ENCODE peak calls at places on chromosomes 3 and 15, in ten cellular contexts. I, R, A, J, D, Q, S, T, Z and K are unnamed samples.

GRCh38 chr3:14789640-14790285 is 29.0 kb upstream of the FGD5 start:
- DNase-seq in Q (no peak), J (no peak), R (no peak), I (no peak), Z (no peak), S (no peak), T (no peak), D (no peak), A (no peak), K (no peak)

GRCh38 chr3:124243253-124243859 is 251.4 kb upstream of the ROPN1 start:
- DNase-seq in S (no peak), T (no peak), J (no peak), A (no peak), I (no peak), D (no peak), Z (no peak), R (no peak), Q (no peak), K (no peak)

GRCh38 chr15:84023636-84024035 is 211.9 kb upstream of the GOLGA6L4 start:
- DNase-seq in I (no peak), A (no peak), Z (peak), D (no peak), S (peak), Q (peak), R (no peak), T (peak), J (peak), K (no peak)

GRCh38 chr3:149466192-149466591 is 8.3 kb upstream of the TM4SF4 start:
- DNase-seq in A (no peak), Q (no peak), T (no peak), Z (peak), D (no peak), J (peak), I (no peak), S (peak), R (peak), K (no peak)

GRCh38 chr15:64653757-64654156 is 121.6 kb downstream of the RBPMS2 start:
- DNase-seq in J (no peak), S (peak), Q (peak), Z (peak), D (no peak), R (no peak), A (no peak), I (no peak), T (peak), K (no peak)

GRCh38 chr3:53179580-53179979 is 18.6 kb downstream of the PRKCD start:
- DNase-seq in D (no peak), Q (no peak), Z (no peak), A (no peak), R (no peak), I (no peak), J (no peak), T (no peak), S (no peak), K (no peak)

GRCh38 chr3:49899815-49900214 is 3.9 kb downstream of the MST1R start:
- DNase-seq in D (no peak), S (peak), Z (peak), T (peak), R (no peak), I (no peak), A (no peak), Q (peak), J (no peak), K (no peak)

GRCh38 chr3:142273501-142273900 is 48.1 kb upstream of the GK5 start:
- DNase-seq in Q (no peak), S (no peak), A (no peak), T (no peak), Z (no peak), I (no peak), R (no peak), D (no peak), J (no peak), K (no peak)

GRCh38 chr3:148707596-148708386 is 10.1 kb downstream of the AGTR1 start:
- DNase-seq in D (no peak), Z (no peak), Q (peak), S (peak), R (no peak), I (no peak), T (no peak), J (no peak), A (no peak), K (no peak)

GRCh38 chr15:48190932-48191573 is 412 bp upstream of the CTXN2 start:
- DNase-seq in R (peak), T (peak), S (peak), Q (no peak), A (no peak), D (no peak), Z (peak), I (no peak), J (peak), K (no peak)

GRCh38 chr15:88636039-88636438 is 2.8 kb upstream of the ISG20 start:
- DNase-seq in T (no peak), J (no peak), A (no peak), R (no peak), I (peak), Z (no peak), D (no peak), Q (no peak), S (no peak), K (no peak)

GRCh38 chr3:177335728-177336127 is 138.4 kb upstream of the TBL1XR1 start:
- DNase-seq in J (no peak), T (peak), D (no peak), Q (peak), R (no peak), A (no peak), Z (peak), S (peak), I (no peak), K (no peak)

GRCh38 chr3:136667081-136667480 is 85.1 kb downstream of the STAG1 start:
- DNase-seq in Q (no peak), S (peak), T (no peak), Z (no peak), I (no peak), R (peak), D (no peak), J (no peak), A (no peak), K (no peak)

GRCh38 chr3:178131801-178132200 is 404.4 kb upstream of the KCNMB2 start:
- DNase-seq in R (no peak), S (peak), Q (no peak), J (no peak), Z (peak), A (no peak), T (no peak), D (no peak), I (no peak), K (no peak)

GRCh38 chr3:182785142-182785541 is 8.2 kb upstream of the ATP11B start:
- DNase-seq in Q (no peak), I (no peak), R (no peak), Z (no peak), T (no peak), A (no peak), D (no peak), J (no peak), S (no peak), K (no peak)